ENCODE peak calls at places on chromosomes 16 and 17, in ten cellular contexts. One of them, this sample, is unnamed.

GRCh38 chr16:11392041-11392581 is 46.9 kb downstream of the RMI2 start:
- DNase-seq in adrenal gland: no peak
- DNase-seq in tibial nerve: no peak
- DNase-seq in lower leg skin: no peak
- DNase-seq in A549: no peak
- DNase-seq in thyroid gland: no peak
- DNase-seq in stomach: no peak
- DNase-seq in spleen: peak
- DNase-seq in testis: no peak
- DNase-seq in esophagus squamous epithelium: no peak
- DNase-seq in this sample: no peak

GRCh38 chr16:71722801-71723536 is 1.5 kb downstream of the PHLPP2 start:
- DNase-seq in adrenal gland: peak
- DNase-seq in tibial nerve: peak
- DNase-seq in lower leg skin: peak
- DNase-seq in A549: peak
- DNase-seq in thyroid gland: peak
- DNase-seq in stomach: peak
- DNase-seq in spleen: peak
- DNase-seq in testis: peak
- DNase-seq in esophagus squamous epithelium: no peak
- DNase-seq in this sample: peak

GRCh38 chr17:64216030-64216384 is 47.1 kb downstream of the TEX2 start:
- DNase-seq in adrenal gland: no peak
- DNase-seq in tibial nerve: no peak
- DNase-seq in lower leg skin: no peak
- DNase-seq in A549: no peak
- DNase-seq in thyroid gland: no peak
- DNase-seq in stomach: no peak
- DNase-seq in spleen: no peak
- DNase-seq in testis: no peak
- DNase-seq in esophagus squamous epithelium: no peak
- DNase-seq in this sample: no peak

GRCh38 chr16:11629071-11630030 is 38.9 kb upstream of the SNN start:
- DNase-seq in adrenal gland: no peak
- DNase-seq in tibial nerve: no peak
- DNase-seq in lower leg skin: no peak
- DNase-seq in A549: no peak
- DNase-seq in thyroid gland: no peak
- DNase-seq in stomach: no peak
- DNase-seq in spleen: peak
- DNase-seq in testis: peak
- DNase-seq in esophagus squamous epithelium: no peak
- DNase-seq in this sample: no peak

GRCh38 chr17:63985387-63986140 is 12.6 kb upstream of the PRR29 start:
- DNase-seq in adrenal gland: no peak
- DNase-seq in tibial nerve: no peak
- DNase-seq in lower leg skin: no peak
- DNase-seq in A549: no peak
- DNase-seq in thyroid gland: no peak
- DNase-seq in stomach: no peak
- DNase-seq in spleen: no peak
- DNase-seq in testis: no peak
- DNase-seq in esophagus squamous epithelium: no peak
- DNase-seq in this sample: no peak

GRCh38 chr16:72590179-72590937 is 418.4 kb upstream of the PMFBP1 start:
- DNase-seq in adrenal gland: no peak
- DNase-seq in tibial nerve: no peak
- DNase-seq in lower leg skin: no peak
- DNase-seq in A549: no peak
- DNase-seq in thyroid gland: no peak
- DNase-seq in stomach: no peak
- DNase-seq in spleen: no peak
- DNase-seq in testis: no peak
- DNase-seq in esophagus squamous epithelium: no peak
- DNase-seq in this sample: no peak

GRCh38 chr16:74726736-74727135 is 26.1 kb upstream of the MLKL start:
- DNase-seq in adrenal gland: no peak
- DNase-seq in tibial nerve: no peak
- DNase-seq in lower leg skin: no peak
- DNase-seq in A549: no peak
- DNase-seq in thyroid gland: no peak
- DNase-seq in stomach: no peak
- DNase-seq in spleen: no peak
- DNase-seq in testis: peak
- DNase-seq in esophagus squamous epithelium: no peak
- DNase-seq in this sample: peak

GRCh38 chr16:3027983-3028715 is 4.3 kb downstream of the THOC6 start:
- DNase-seq in adrenal gland: peak
- DNase-seq in tibial nerve: peak
- DNase-seq in lower leg skin: peak
- DNase-seq in A549: peak
- DNase-seq in thyroid gland: peak
- DNase-seq in stomach: peak
- DNase-seq in spleen: peak
- DNase-seq in testis: peak
- DNase-seq in esophagus squamous epithelium: no peak
- DNase-seq in this sample: peak

GRCh38 chr17:52148969-52149351 is 9.6 kb downstream of the CA10 start:
- DNase-seq in adrenal gland: no peak
- DNase-seq in tibial nerve: no peak
- DNase-seq in lower leg skin: no peak
- DNase-seq in A549: no peak
- DNase-seq in thyroid gland: no peak
- DNase-seq in stomach: no peak
- DNase-seq in spleen: no peak
- DNase-seq in testis: no peak
- DNase-seq in esophagus squamous epithelium: no peak
- DNase-seq in this sample: no peak

GRCh38 chr17:655618-656017 is 59.0 kb downstream of the VPS53 start:
- DNase-seq in adrenal gland: no peak
- DNase-seq in tibial nerve: no peak
- DNase-seq in lower leg skin: no peak
- DNase-seq in A549: no peak
- DNase-seq in thyroid gland: no peak
- DNase-seq in stomach: no peak
- DNase-seq in spleen: no peak
- DNase-seq in testis: no peak
- DNase-seq in esophagus squamous epithelium: no peak
- DNase-seq in this sample: no peak

GRCh38 chr17:27531469-27531948 is 75.3 kb downstream of the KSR1 start:
- DNase-seq in adrenal gland: no peak
- DNase-seq in tibial nerve: no peak
- DNase-seq in lower leg skin: no peak
- DNase-seq in A549: no peak
- DNase-seq in thyroid gland: no peak
- DNase-seq in stomach: no peak
- DNase-seq in spleen: no peak
- DNase-seq in testis: no peak
- DNase-seq in esophagus squamous epithelium: no peak
- DNase-seq in this sample: peak

GRCh38 chr16:50153648-50154368 is 702 bp downstream of the TENT4B start:
- DNase-seq in adrenal gland: peak
- DNase-seq in tibial nerve: peak
- DNase-seq in lower leg skin: peak
- DNase-seq in A549: peak
- DNase-seq in thyroid gland: peak
- DNase-seq in stomach: no peak
- DNase-seq in spleen: peak
- DNase-seq in testis: no peak
- DNase-seq in esophagus squamous epithelium: no peak
- DNase-seq in this sample: peak

GRCh38 chr16:58025351-58026138 is at the start of gene MMP15:
- DNase-seq in adrenal gland: peak
- DNase-seq in tibial nerve: no peak
- DNase-seq in lower leg skin: peak
- DNase-seq in A549: peak
- DNase-seq in thyroid gland: peak
- DNase-seq in stomach: peak
- DNase-seq in spleen: peak
- DNase-seq in testis: peak
- DNase-seq in esophagus squamous epithelium: peak
- DNase-seq in this sample: peak
- TF ChIP-seq POLR2A in adrenal gland: no peak
- TF ChIP-seq POLR2A in tibial nerve: no peak
- TF ChIP-seq POLR2A in lower leg skin: no peak
- TF ChIP-seq POLR2A in A549: peak
- TF ChIP-seq POLR2A in thyroid gland: no peak
- TF ChIP-seq POLR2A in stomach: no peak
- TF ChIP-seq POLR2A in spleen: no peak
- TF ChIP-seq POLR2A in testis: no peak
- TF ChIP-seq POLR2A in esophagus squamous epithelium: no peak
- TF ChIP-seq POLR2A in this sample: no peak

GRCh38 chr16:22206013-22206846 is at the start of gene EEF2K:
- DNase-seq in adrenal gland: peak
- DNase-seq in tibial nerve: peak
- DNase-seq in lower leg skin: peak
- DNase-seq in A549: peak
- DNase-seq in thyroid gland: peak
- DNase-seq in stomach: peak
- DNase-seq in spleen: peak
- DNase-seq in testis: peak
- DNase-seq in esophagus squamous epithelium: peak
- DNase-seq in this sample: peak
- TF ChIP-seq POLR2A in adrenal gland: no peak
- TF ChIP-seq POLR2A in tibial nerve: peak
- TF ChIP-seq POLR2A in lower leg skin: no peak
- TF ChIP-seq POLR2A in A549: peak
- TF ChIP-seq POLR2A in thyroid gland: no peak
- TF ChIP-seq POLR2A in stomach: no peak
- TF ChIP-seq POLR2A in spleen: no peak
- TF ChIP-seq POLR2A in testis: no peak
- TF ChIP-seq POLR2A in esophagus squamous epithelium: peak
- TF ChIP-seq POLR2A in this sample: peak

GRCh38 chr16:56990407-56991286 is 1.3 kb downstream of the NLRC5 start:
- DNase-seq in adrenal gland: no peak
- DNase-seq in tibial nerve: no peak
- DNase-seq in lower leg skin: no peak
- DNase-seq in A549: no peak
- DNase-seq in thyroid gland: no peak
- DNase-seq in stomach: no peak
- DNase-seq in spleen: peak
- DNase-seq in testis: no peak
- DNase-seq in esophagus squamous epithelium: no peak
- DNase-seq in this sample: no peak

GRCh38 chr16:56988161-56988947 is 1.0 kb upstream of the NLRC5 start:
- DNase-seq in adrenal gland: peak
- DNase-seq in tibial nerve: no peak
- DNase-seq in lower leg skin: no peak
- DNase-seq in A549: no peak
- DNase-seq in thyroid gland: no peak
- DNase-seq in stomach: no peak
- DNase-seq in spleen: no peak
- DNase-seq in testis: no peak
- DNase-seq in esophagus squamous epithelium: no peak
- DNase-seq in this sample: peak

GRCh38 chr16:56987692-56988091 is 1.7 kb upstream of the NLRC5 start:
- DNase-seq in adrenal gland: no peak
- DNase-seq in tibial nerve: no peak
- DNase-seq in lower leg skin: no peak
- DNase-seq in A549: no peak
- DNase-seq in thyroid gland: no peak
- DNase-seq in stomach: no peak
- DNase-seq in spleen: peak
- DNase-seq in testis: no peak
- DNase-seq in esophagus squamous epithelium: no peak
- DNase-seq in this sample: no peak

GRCh38 chr16:56989988-56990387 is 631 bp downstream of the NLRC5 start:
- DNase-seq in adrenal gland: no peak
- DNase-seq in tibial nerve: no peak
- DNase-seq in lower leg skin: no peak
- DNase-seq in A549: no peak
- DNase-seq in thyroid gland: no peak
- DNase-seq in stomach: no peak
- DNase-seq in spleen: no peak
- DNase-seq in testis: no peak
- DNase-seq in esophagus squamous epithelium: no peak
- DNase-seq in this sample: no peak

DNA sequence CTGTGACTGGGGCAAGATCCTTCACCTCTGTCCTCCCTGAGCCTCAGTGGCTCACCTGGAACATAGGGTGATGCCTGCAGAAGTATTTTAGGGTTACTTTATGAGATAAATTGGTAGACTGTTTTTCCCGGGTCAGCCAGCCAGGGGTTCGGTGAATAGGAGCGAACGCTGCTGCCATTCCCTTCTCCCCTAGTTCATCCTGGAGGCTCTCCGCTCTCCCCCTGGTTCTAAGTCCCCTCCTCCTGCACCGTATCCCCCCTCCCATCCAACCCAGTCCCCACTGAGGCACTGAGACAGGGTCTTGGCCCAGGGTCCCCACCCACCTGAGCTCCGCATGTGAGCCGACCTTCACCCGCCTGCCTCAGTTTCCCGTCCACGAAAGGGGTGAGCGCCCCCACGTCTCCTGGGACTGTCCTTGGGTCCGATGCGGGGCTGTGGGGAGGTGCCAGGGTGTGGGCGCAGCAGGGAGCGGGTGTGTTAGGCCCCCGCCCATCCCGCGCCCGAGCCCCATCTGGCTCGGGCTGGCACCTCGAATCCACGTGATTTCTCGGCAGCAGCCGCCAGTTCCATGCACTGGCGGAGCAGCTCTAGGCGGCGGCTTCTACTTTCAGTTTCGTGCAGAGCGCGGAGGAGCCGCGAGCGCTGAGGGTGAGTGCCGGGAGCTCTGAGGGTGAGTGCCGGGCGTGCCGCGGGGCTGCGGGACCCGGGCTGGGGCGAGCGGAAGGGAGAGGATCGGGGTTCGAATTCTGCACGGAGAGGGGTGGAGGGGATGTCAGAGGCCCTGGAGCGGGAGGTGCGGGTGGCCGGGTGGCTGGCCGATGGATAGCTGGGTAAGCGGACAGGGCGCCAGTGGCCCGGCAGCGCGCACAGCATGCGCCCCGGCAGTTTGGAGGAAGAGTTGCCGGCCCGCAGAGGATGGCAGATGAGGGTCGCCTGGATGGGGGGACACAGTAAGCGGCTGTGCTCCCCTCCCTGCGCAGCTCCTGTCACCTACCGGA is at the start of gene NLRC5:
- DNase-seq in adrenal gland: peak
- DNase-seq in tibial nerve: peak
- DNase-seq in lower leg skin: peak
- DNase-seq in A549: peak
- DNase-seq in thyroid gland: peak
- DNase-seq in stomach: peak
- DNase-seq in spleen: peak
- DNase-seq in testis: peak
- DNase-seq in esophagus squamous epithelium: peak
- DNase-seq in this sample: peak
- TF ChIP-seq POLR2A in adrenal gland: peak
- TF ChIP-seq POLR2A in tibial nerve: peak
- TF ChIP-seq POLR2A in lower leg skin: no peak
- TF ChIP-seq POLR2A in A549: no peak
- TF ChIP-seq POLR2A in thyroid gland: peak
- TF ChIP-seq POLR2A in stomach: no peak
- TF ChIP-seq POLR2A in spleen: peak
- TF ChIP-seq POLR2A in testis: no peak
- TF ChIP-seq POLR2A in esophagus squamous epithelium: peak
- TF ChIP-seq POLR2A in this sample: peak

DNA sequence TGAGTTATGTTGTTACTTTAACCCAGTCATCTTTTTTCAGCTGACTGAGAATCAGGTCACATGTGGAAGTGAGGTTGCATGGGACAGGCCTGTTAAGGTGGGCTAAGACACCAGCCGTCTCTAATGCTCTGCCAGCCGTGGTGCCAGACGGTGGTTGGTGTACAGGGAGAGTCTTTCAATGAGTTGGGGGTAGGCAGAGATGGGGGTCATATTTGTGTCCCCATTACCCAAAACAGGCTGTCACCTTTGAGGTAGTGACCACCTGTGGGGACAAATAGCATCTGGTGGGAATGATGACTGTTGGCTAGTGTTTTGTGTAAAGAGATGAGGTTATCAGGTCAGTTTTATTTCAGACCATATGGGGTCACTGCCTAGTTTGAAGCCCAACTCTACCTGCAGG is 1.8 kb downstream of the RPL38 start:
- DNase-seq in adrenal gland: no peak
- DNase-seq in tibial nerve: no peak
- DNase-seq in lower leg skin: no peak
- DNase-seq in A549: no peak
- DNase-seq in thyroid gland: no peak
- DNase-seq in stomach: no peak
- DNase-seq in spleen: no peak
- DNase-seq in testis: no peak
- DNase-seq in esophagus squamous epithelium: no peak
- DNase-seq in this sample: no peak
- TF ChIP-seq POLR2A in adrenal gland: no peak
- TF ChIP-seq POLR2A in tibial nerve: no peak
- TF ChIP-seq POLR2A in lower leg skin: no peak
- TF ChIP-seq POLR2A in A549: no peak
- TF ChIP-seq POLR2A in thyroid gland: no peak
- TF ChIP-seq POLR2A in stomach: no peak
- TF ChIP-seq POLR2A in spleen: no peak
- TF ChIP-seq POLR2A in testis: no peak
- TF ChIP-seq POLR2A in esophagus squamous epithelium: no peak
- TF ChIP-seq POLR2A in this sample: no peak

This sample was measured in erythroblast.